ENCODE peak calls at places on chromosomes 13 and 19, in seven cellular contexts. B, Z, Q, R, S, X and T are unnamed samples. For H3K9me3, the result is how much of the 10 kb centered on the place peaks cover.

GRCh38 chr13:62194371-62194770 is 778.7 kb upstream of the PCDH20 start:
- DNase-seq in B (no peak), Z (no peak), Q (no peak), R (no peak), S (no peak), X (no peak), T (no peak)

GRCh38 chr19:2251577-2252480 is 2.7 kb downstream of the AMH start:
- DNase-seq in B (no peak), Z (no peak), Q (no peak), R (no peak), S (no peak), X (no peak), T (no peak)

GRCh38 chr19:3055741-3056453 is 6.4 kb downstream of the TLE5 start:
- DNase-seq in B (peak), Z (no peak), Q (peak), R (peak), S (no peak), X (no peak), T (no peak)

GRCh38 chr13:114020750-114021463 is 47.0 kb upstream of the C13orf46 start:
- DNase-seq in B (no peak), Z (no peak), Q (no peak), R (peak), S (peak), X (peak), T (no peak)

GRCh38 chr19:52778811-52779210 is 7.8 kb downstream of the ZNF600 start:
- DNase-seq in B (no peak), Z (no peak), Q (no peak), R (no peak), S (no peak), X (no peak), T (no peak)

GRCh38 chr13:40130871-40131636 is 475.6 kb downstream of the COG6 start:
- DNase-seq in B (no peak), Z (no peak), Q (no peak), R (peak), S (no peak), X (no peak), T (no peak)

GRCh38 chr13:74529968-74530367 is 395.8 kb upstream of the KLF12 start:
- DNase-seq in B (no peak), Z (no peak), Q (no peak), R (no peak), S (no peak), X (no peak), T (no peak)

GRCh38 chr13:37481858-37482227 is 116.7 kb downstream of the POSTN start:
- DNase-seq in B (no peak), Z (no peak), Q (no peak), R (no peak), S (no peak), X (no peak), T (no peak)

GRCh38 chr13:30504081-30504480 is 38.3 kb upstream of the HMGB1 start:
- DNase-seq in B (no peak), Z (no peak), Q (no peak), R (no peak), S (no peak), X (no peak), T (no peak)

DNA sequence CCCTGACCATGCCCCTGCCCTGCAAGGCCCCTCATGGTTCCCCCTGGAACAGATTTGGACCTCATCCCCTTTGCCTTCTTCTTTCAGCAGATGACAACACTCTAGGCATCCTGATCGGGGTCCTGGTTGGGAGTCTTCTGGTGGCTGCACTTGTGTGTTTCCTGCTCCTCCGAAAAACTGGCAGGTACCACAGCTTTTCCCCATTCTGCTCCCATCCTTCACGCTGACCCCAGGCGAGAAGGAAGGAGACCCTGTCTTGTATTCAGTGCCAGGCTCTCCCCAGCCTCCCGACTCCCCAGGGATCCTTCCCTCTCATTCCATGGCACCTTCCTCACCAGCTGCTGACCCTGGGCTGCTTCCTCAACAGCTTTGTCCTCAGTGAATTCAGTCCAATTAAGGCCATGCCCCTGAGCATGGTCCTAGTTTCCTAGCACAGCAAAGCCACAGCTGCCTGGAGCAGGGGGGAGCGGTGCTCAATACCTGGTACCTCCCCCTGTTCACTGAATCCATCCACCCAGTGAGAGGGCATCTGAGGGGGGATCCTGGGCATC is 8.4 kb downstream of the CEACAM21 start:
- DNase-seq in B (no peak), Z (no peak), Q (no peak), R (no peak), S (no peak), X (no peak), T (no peak)
- H3K9me3 ChIP-seq in B (under half), Z (under half), Q (under half), R (under half), S (under half), X (under half), T (under half)

GRCh38 chr13:92407858-92408257 is 818.7 kb upstream of the GPC6 start:
- DNase-seq in B (peak), Z (no peak), Q (no peak), R (no peak), S (no peak), X (no peak), T (no peak)
- H3K9me3 ChIP-seq in B (under half), Z (under half), Q (under half), R (under half), S (under half), X (under half), T (under half)

GRCh38 chr19:56423985-56424353 is 19.8 kb downstream of the ZNF583 start:
- DNase-seq in B (no peak), Z (no peak), Q (no peak), R (no peak), S (no peak), X (no peak), T (no peak)

DNA sequence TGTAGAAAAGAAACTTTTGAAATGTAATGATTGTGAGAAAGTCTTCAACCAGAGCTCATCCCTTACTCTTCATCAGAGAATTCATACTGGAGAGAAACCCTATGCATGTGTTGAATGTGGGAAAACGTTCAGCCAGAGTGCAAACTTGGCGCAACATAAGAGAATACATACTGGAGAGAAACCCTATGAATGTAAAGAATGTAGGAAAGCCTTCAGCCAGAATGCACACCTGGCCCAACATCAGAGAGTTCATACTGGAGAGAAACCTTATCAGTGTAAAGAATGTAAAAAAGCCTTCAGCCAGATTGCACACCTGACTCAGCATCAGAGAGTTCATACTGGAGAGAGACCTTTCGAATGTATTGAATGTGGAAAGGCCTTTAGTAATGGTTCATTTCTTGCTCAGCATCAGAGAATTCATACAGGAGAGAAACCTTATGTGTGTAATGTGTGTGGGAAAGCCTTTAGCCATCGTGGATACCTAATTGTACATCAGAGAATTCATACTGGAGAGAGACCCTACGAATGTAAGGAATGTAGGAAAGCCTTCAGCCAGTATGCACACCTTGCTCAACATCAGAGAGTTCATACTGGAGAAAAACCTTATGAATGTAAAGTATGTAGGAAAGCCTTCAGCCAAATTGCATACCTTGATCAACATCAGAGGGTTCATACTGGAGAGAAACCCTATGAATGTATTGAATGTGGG is 19.3 kb downstream of the ZNF583 start:
- DNase-seq in B (no peak), Z (no peak), Q (no peak), R (no peak), S (no peak), X (no peak), T (no peak)
- H3K9me3 ChIP-seq in B (half or more), Z (under half), Q (under half), R (half or more), S (half or more), X (under half), T (half or more)

GRCh38 chr19:9608912-9609311 is 12.1 kb downstream of the ZNF561 start:
- DNase-seq in B (no peak), Z (no peak), Q (no peak), R (no peak), S (no peak), X (no peak), T (no peak)
- H3K9me3 ChIP-seq in B (half or more), Z (under half), Q (under half), R (half or more), S (half or more), X (under half), T (half or more)

DNA sequence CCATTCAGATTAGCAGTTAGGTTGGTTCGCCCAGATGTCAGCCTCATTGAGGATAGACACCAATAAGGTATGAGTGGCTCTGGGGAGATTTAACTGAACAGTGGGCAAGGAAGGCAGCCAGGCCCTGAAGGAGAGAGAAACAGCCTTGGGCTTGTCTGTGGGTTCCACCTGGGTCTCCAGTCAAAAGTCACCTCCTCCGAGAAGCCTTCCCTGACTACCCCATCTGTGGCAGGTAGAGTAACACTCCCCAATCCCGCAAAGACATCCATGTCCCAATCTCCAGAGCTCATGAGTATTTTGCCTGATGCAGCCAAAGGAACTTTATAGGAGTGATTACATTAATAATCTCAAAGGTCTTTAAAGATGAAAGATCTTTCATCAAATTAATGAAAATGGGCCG is 8.0 kb upstream of the YJU2 start:
- DNase-seq in B (no peak), Z (no peak), Q (no peak), R (no peak), S (no peak), X (no peak), T (no peak)
- H3K9me3 ChIP-seq in B (under half), Z (under half), Q (under half), R (under half), S (under half), X (under half), T (under half)

DNA sequence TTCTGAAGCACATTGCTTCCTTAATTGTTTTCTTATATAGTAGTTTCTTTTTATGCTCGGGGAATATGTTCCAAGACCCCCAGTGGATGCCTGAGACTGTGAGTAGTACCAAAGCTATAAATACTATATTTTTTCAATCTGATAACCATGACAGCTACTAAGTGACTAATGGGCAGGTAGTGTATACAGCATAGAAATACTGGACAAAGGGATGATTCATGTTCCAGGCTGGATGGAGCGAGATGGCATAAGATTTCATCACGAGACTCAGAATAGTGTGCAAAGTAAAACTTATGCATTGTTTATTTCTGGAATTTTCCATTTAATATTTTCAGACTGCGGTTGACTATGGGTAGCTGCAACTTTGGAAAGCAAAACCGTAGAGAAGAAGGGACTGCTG is 47.9 kb upstream of the OLFM4 start:
- DNase-seq in B (no peak), Z (no peak), Q (no peak), R (no peak), S (no peak), X (no peak), T (no peak)
- H3K9me3 ChIP-seq in B (under half), Z (under half), Q (under half), R (under half), S (under half), X (under half), T (under half)